ENCODE peak calls at places on chromosomes 7 and 10, in ten cellular contexts. I is stimulated activated CD8-positive, alpha-beta memory T cell treated with anti-CD3 and anti-CD28 coated beads, Interleukin-4, amount 100 ng/mL, for 4 hours; P is bronchial epithelial cell; V is aorta; E is activated T-cell treated with anti-CD3 and anti-CD28 coated beads for 4 hours; J is stimulated activated CD4-positive, alpha-beta T cell treated with anti-CD3 and anti-CD28 coated beads, Interleukin-4, amount 100 ng/mL, for 48 hours; F is ELR; C is WTC11; L is Peyer's patch; H is T-helper 1 cell. K is an unnamed sample.

GRCh38 chr10:1368772-1369171 is 312.6 kb downstream of the WDR37 start:
- DNase-seq in I (no peak), P (no peak), V (no peak), E (no peak), J (peak), F (peak), C (peak), L (peak), H (peak), K (no peak)

GRCh38 chr7:140989068-140989467 is 25.7 kb downstream of the MRPS33 start:
- DNase-seq in I (no peak), P (no peak), V (no peak), E (no peak), J (no peak), F (no peak), C (no peak), L (no peak), H (no peak), K (no peak)

GRCh38 chr7:91940572-91941341 is at the start of gene AKAP9:
- DNase-seq in I (peak), P (peak), V (peak), E (peak), J (peak), F (peak), C (peak), L (peak), H (peak), K (peak)

GRCh38 chr10:131690805-131691239 is 210.0 kb upstream of the PPP2R2D start:
- DNase-seq in I (no peak), P (no peak), V (no peak), E (no peak), J (no peak), F (no peak), C (no peak), L (no peak), H (no peak), K (no peak)

GRCh38 chr10:22253578-22253882 is 35.7 kb upstream of the EBLN1 start:
- DNase-seq in I (no peak), P (no peak), V (peak), E (peak), J (peak), F (no peak), C (peak), L (peak), H (peak), K (no peak)

GRCh38 chr10:4512557-4513286 is 313.3 kb upstream of the AKR1E2 start:
- DNase-seq in I (no peak), P (peak), V (peak), E (no peak), J (peak), F (peak), C (peak), L (no peak), H (no peak), K (peak)

GRCh38 chr7:28840515-28841125 is 117.5 kb downstream of the TRIL start:
- DNase-seq in I (no peak), P (peak), V (no peak), E (no peak), J (no peak), F (peak), C (no peak), L (no peak), H (no peak), K (peak)

GRCh38 chr10:101835406-101835805 is 8.2 kb downstream of the KCNIP2 start:
- DNase-seq in I (no peak), P (no peak), V (no peak), E (no peak), J (no peak), F (no peak), C (no peak), L (no peak), H (no peak), K (no peak)

GRCh38 chr10:93680414-93681047 is 21.9 kb downstream of the FRA10AC1 start:
- DNase-seq in I (no peak), P (peak), V (no peak), E (no peak), J (no peak), F (peak), C (no peak), L (no peak), H (no peak), K (peak)

GRCh38 chr10:2933924-2934323 is 133.4 kb upstream of the PFKP start:
- DNase-seq in I (no peak), P (no peak), V (no peak), E (no peak), J (no peak), F (no peak), C (no peak), L (no peak), H (no peak), K (no peak)

GRCh38 chr10:62049815-62050626 is 148.5 kb downstream of the ARID5B start:
- DNase-seq in I (no peak), P (peak), V (no peak), E (no peak), J (no peak), F (peak), C (no peak), L (no peak), H (no peak), K (no peak)

GRCh38 chr10:114087655-114088054 is 44.0 kb downstream of the ADRB1 start:
- DNase-seq in I (no peak), P (no peak), V (no peak), E (no peak), J (no peak), F (peak), C (no peak), L (no peak), H (no peak), K (no peak)

GRCh38 chr7:70481717-70482116 is 650.2 kb upstream of the GALNT17 start:
- DNase-seq in I (no peak), P (no peak), V (no peak), E (no peak), J (no peak), F (no peak), C (no peak), L (no peak), H (no peak), K (no peak)

GRCh38 chr7:82294258-82294855 is 149.2 kb downstream of the CACNA2D1 start:
- DNase-seq in I (no peak), P (peak), V (no peak), E (no peak), J (no peak), F (peak), C (no peak), L (no peak), H (no peak), K (no peak)

GRCh38 chr7:4645241-4645640 is 36.9 kb upstream of the FOXK1 start:
- DNase-seq in I (no peak), P (no peak), V (no peak), E (no peak), J (no peak), F (no peak), C (no peak), L (no peak), H (no peak), K (no peak)